ENCODE peak calls at places on chromosome 1, in eight cellular contexts. K is dorsolateral prefrontal cortex, C is sigmoid colon, F is prostate gland, Q is left ventricle myocardium inferior, H is heart left ventricle, B is adipocyte, O is PC-3. W is an unnamed sample.
A peak's percentile ranks its signal among the peaks of the same experiment; 100 is the strongest.

GRCh38 chr1:46188295-46189030 is 9.8 kb downstream of the POMGNT1 start:
- DNase-seq in K (no peak), C (no peak), F (peak; percentile 75), Q (no peak), H (no peak), B (peak; percentile 38), O (peak; percentile 45), W (no peak)

GRCh38 chr1:183293856-183294255 is 107.8 kb downstream of the LAMC2 start:
- DNase-seq in K (no peak), C (no peak), F (no peak), Q (no peak), H (no peak), B (no peak), O (no peak), W (no peak)

GRCh38 chr1:44590475-44590874 is 83.8 kb downstream of the TMEM53 start:
- DNase-seq in K (no peak), C (no peak), F (no peak), Q (no peak), H (no peak), B (no peak), O (peak; percentile 42), W (no peak)

GRCh38 chr1:229117664-229118300 is 153.1 kb upstream of the RAB4A start:
- DNase-seq in K (no peak), C (peak; percentile 94), F (peak; percentile 85), Q (peak; percentile 48), H (peak; percentile 71), B (no peak), O (peak; percentile 68), W (peak; percentile 16)

GRCh38 chr1:203038891-203039608 is 12.8 kb downstream of the PPFIA4 start:
- DNase-seq in K (peak; percentile 70), C (peak; percentile 85), F (peak; percentile 66), Q (peak; percentile 72), H (peak; percentile 82), B (peak; percentile 89), O (peak; percentile 81), W (no peak)

GRCh38 chr1:29361686-29362085 is 125.4 kb downstream of the PTPRU start:
- DNase-seq in K (no peak), C (no peak), F (no peak), Q (no peak), H (no peak), B (no peak), O (no peak), W (no peak)

GRCh38 chr1:13699510-13699909 is 478 bp upstream of the PRDM2 start:
- DNase-seq in K (no peak), C (no peak), F (peak; percentile 7), Q (no peak), H (no peak), B (no peak), O (peak; percentile 17), W (no peak)

GRCh38 chr1:219189021-219189824 is 15.5 kb downstream of the LYPLAL1 start:
- DNase-seq in K (no peak), C (no peak), F (no peak), Q (no peak), H (no peak), B (peak; percentile 77), O (peak; percentile 78), W (peak; percentile 80)

GRCh38 chr1:176843352-176844297 is 320.9 kb downstream of the ASTN1 start:
- DNase-seq in K (no peak), C (no peak), F (no peak), Q (no peak), H (no peak), B (peak; percentile 67), O (peak; percentile 29), W (no peak)

GRCh38 chr1:53669511-53670191 is 69.3 kb downstream of the GLIS1 start:
- DNase-seq in K (no peak), C (no peak), F (no peak), Q (no peak), H (no peak), B (peak; percentile 45), O (no peak), W (no peak)

GRCh38 chr1:152481869-152482664 is 28.5 kb upstream of the LCE5A start:
- DNase-seq in K (no peak), C (no peak), F (no peak), Q (no peak), H (no peak), B (no peak), O (no peak), W (no peak)

GRCh38 chr1:90717356-90717664 is 208 bp upstream of the BARHL2 start:
- DNase-seq in K (no peak), C (no peak), F (no peak), Q (no peak), H (no peak), B (no peak), O (no peak), W (no peak)

GRCh38 chr1:160117300-160117699 is 1.7 kb downstream of the ATP1A2 start:
- DNase-seq in K (no peak), C (no peak), F (no peak), Q (no peak), H (no peak), B (no peak), O (no peak), W (no peak)
- H3K27me3 ChIP-seq in K (no peaks in the 10 kb centered on the region), C (no peaks in the 10 kb centered on the region), F (no peaks in the 10 kb centered on the region), Q (no peaks in the 10 kb centered on the region), H (no peaks in the 10 kb centered on the region), B (peaks cover 16% of the 10 kb centered on the region), O (no peaks in the 10 kb centered on the region), W (peaks cover 18% of the 10 kb centered on the region)

DNA sequence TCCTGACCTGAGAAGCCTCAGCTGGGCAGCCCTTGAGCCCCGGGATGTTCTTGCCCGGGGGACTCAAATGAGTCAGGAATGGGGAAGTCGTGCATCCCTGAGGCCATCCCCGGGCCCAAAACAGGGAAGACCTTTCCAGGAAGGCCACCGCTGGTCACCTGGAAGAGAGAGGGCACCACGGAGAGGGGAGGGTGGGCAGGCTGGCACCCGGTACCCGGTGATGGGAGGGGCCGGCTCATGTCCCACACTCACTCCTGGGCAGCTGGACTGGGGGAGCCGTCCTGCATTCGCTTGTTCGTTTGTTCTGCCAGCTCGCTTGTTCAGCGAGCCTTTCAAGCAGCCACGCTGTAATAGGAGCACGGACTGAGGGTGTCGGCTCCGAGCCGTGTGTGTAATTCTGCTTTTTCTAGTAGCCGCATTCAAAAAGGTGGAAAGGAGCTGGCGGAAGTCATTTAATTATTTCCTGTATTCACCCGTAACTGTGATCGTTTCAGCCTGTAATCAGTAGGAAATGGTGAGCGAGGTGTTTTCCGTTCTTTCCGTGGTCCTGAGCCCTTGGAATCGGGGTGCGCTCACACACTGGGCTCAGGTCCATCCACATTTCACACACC is 48.4 kb upstream of the CCDC27 start:
- DNase-seq in K (no peak), C (no peak), F (peak; percentile 35), Q (no peak), H (no peak), B (no peak), O (no peak), W (no peak)
- H3K27me3 ChIP-seq in K (peaks cover 15% of the 10 kb centered on the region), C (peaks cover 61% of the 10 kb centered on the region), F (no peaks in the 10 kb centered on the region), Q (peaks cover 98% of the 10 kb centered on the region), H (peaks cover 29% of the 10 kb centered on the region), B (peaks cover 43% of the 10 kb centered on the region), O (peaks cover 25% of the 10 kb centered on the region), W (peaks cover 20% of the 10 kb centered on the region)

GRCh38 chr1:244087611-244088010 is 36.5 kb downstream of the ZBTB18 start:
- DNase-seq in K (peak; percentile 65), C (no peak), F (no peak), Q (no peak), H (no peak), B (no peak), O (no peak), W (no peak)

GRCh38 chr1:244083544-244083943 is 32.5 kb downstream of the ZBTB18 start:
- DNase-seq in K (no peak), C (no peak), F (no peak), Q (no peak), H (no peak), B (no peak), O (no peak), W (no peak)

GRCh38 chr1:244082969-244083368 is 31.9 kb downstream of the ZBTB18 start:
- DNase-seq in K (no peak), C (no peak), F (no peak), Q (no peak), H (no peak), B (no peak), O (no peak), W (no peak)

GRCh38 chr1:244087021-244087560 is 36.0 kb downstream of the ZBTB18 start:
- DNase-seq in K (no peak), C (no peak), F (no peak), Q (no peak), H (no peak), B (no peak), O (no peak), W (no peak)

DNA sequence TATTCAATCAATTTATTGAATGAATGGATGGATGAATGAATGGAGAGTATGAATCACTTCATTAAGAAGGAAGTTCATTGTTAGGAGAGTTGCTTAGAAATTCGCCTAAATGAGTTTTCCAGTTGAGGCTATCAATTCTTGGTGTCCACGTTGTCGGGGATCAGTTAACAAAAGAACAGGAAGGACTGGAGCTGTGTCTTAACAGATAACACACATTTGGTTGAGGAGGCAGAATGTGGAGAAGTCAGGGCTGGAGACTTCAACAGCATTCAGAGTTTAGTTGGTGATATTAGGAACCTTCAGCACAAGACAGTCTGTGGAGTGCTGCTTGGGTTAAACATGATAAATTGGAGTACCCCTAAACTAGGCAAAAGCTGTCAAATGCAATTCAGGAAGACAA is 33.7 kb downstream of the ZBTB18 start:
- DNase-seq in K (no peak), C (no peak), F (no peak), Q (no peak), H (no peak), B (no peak), O (no peak), W (no peak)
- H3K27me3 ChIP-seq in K (no peaks in the 10 kb centered on the region), C (peaks cover 16% of the 10 kb centered on the region), F (no peaks in the 10 kb centered on the region), Q (peaks cover 57% of the 10 kb centered on the region), H (peaks cover 18% of the 10 kb centered on the region), B (peaks cover 60% of the 10 kb centered on the region), O (peaks cover 10% of the 10 kb centered on the region), W (peaks cover 14% of the 10 kb centered on the region)

GRCh38 chr1:19797827-19798226 is 1.9 kb downstream of the TMCO4 start:
- DNase-seq in K (no peak), C (no peak), F (no peak), Q (no peak), H (no peak), B (no peak), O (no peak), W (no peak)

GRCh38 chr1:19792237-19793002 is 7.3 kb downstream of the TMCO4 start:
- DNase-seq in K (no peak), C (no peak), F (no peak), Q (no peak), H (no peak), B (no peak), O (no peak), W (no peak)

GRCh38 chr1:19798486-19799232 is 1.1 kb downstream of the TMCO4 start:
- DNase-seq in K (no peak), C (no peak), F (no peak), Q (no peak), H (no peak), B (no peak), O (no peak), W (no peak)

GRCh38 chr1:19793360-19794046 is 6.2 kb downstream of the TMCO4 start:
- DNase-seq in K (no peak), C (no peak), F (no peak), Q (no peak), H (no peak), B (no peak), O (no peak), W (no peak)

DNA sequence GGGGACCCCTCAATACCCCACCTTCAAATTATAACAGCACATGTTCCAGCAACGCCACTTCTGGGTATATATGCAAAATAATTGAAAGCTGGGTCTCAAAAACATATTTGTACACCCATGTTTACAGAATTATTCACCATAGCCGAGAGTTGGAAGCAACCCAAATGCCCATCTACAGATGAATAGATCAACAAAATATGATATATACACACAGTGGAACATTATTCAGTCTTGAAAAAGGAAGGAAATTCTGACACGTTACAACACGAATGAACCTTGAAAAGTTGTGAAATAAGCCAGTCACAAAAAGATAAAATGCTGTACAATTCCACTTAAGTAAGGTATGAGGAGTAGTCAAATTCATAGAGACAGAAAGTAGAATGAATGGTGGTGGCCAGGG is 5.1 kb downstream of the TMCO4 start:
- DNase-seq in K (no peak), C (no peak), F (no peak), Q (no peak), H (no peak), B (no peak), O (peak; percentile 51), W (no peak)
- H3K27me3 ChIP-seq in K (no peaks in the 10 kb centered on the region), C (no peaks in the 10 kb centered on the region), F (no peaks in the 10 kb centered on the region), Q (no peaks in the 10 kb centered on the region), H (no peaks in the 10 kb centered on the region), B (no peaks in the 10 kb centered on the region), O (no peaks in the 10 kb centered on the region), W (no peaks in the 10 kb centered on the region)